ENCODE peak calls at places on chromosomes 1 and 21, in four cellular contexts. One of them, this sample, is unnamed.

GRCh38 chr1:98104285-98104684 is 183.5 kb upstream of the DPYD start:
- DNase-seq in OCI-LY7: no peak
- DNase-seq in MCF 10A: peak
- DNase-seq in iPS DF 19.7: no peak
- DNase-seq in this sample: no peak

GRCh38 chr21:45284456-45284741 is 3.3 kb downstream of the POFUT2 start:
- DNase-seq in OCI-LY7: no peak
- DNase-seq in MCF 10A: no peak
- DNase-seq in iPS DF 19.7: no peak
- DNase-seq in this sample: no peak

GRCh38 chr1:168386492-168386891 is 105.8 kb downstream of the TBX19 start:
- DNase-seq in OCI-LY7: no peak
- DNase-seq in MCF 10A: no peak
- DNase-seq in iPS DF 19.7: no peak
- DNase-seq in this sample: no peak

GRCh38 chr1:110070282-110070967 is at the start of gene ALX3:
- DNase-seq in OCI-LY7: no peak
- DNase-seq in MCF 10A: no peak
- DNase-seq in iPS DF 19.7: no peak
- DNase-seq in this sample: no peak

GRCh38 chr1:209927466-209927865 is 10.6 kb upstream of the SYT14 start:
- DNase-seq in OCI-LY7: no peak
- DNase-seq in MCF 10A: no peak
- DNase-seq in iPS DF 19.7: no peak
- DNase-seq in this sample: no peak

GRCh38 chr1:162631546-162632233 is 574 bp upstream of the DDR2 start:
- DNase-seq in OCI-LY7: no peak
- DNase-seq in MCF 10A: no peak
- DNase-seq in iPS DF 19.7: no peak
- DNase-seq in this sample: no peak

GRCh38 chr1:2468041-2468472 is 8.0 kb upstream of the PLCH2 start:
- DNase-seq in OCI-LY7: peak
- DNase-seq in MCF 10A: peak
- DNase-seq in iPS DF 19.7: no peak
- DNase-seq in this sample: no peak

GRCh38 chr1:208593306-208594006 is 349.3 kb upstream of the PLXNA2 start:
- DNase-seq in OCI-LY7: no peak
- DNase-seq in MCF 10A: no peak
- DNase-seq in iPS DF 19.7: no peak
- DNase-seq in this sample: no peak

GRCh38 chr1:119209943-119210342 is 69.5 kb upstream of the WARS2 start:
- DNase-seq in OCI-LY7: no peak
- DNase-seq in MCF 10A: no peak
- DNase-seq in iPS DF 19.7: no peak
- DNase-seq in this sample: no peak

GRCh38 chr1:19582318-19582717 is 61.8 kb upstream of the NBL1 start:
- DNase-seq in OCI-LY7: peak
- DNase-seq in MCF 10A: peak
- DNase-seq in iPS DF 19.7: peak
- DNase-seq in this sample: no peak

GRCh38 chr1:187568067-187568466 is 739.3 kb downstream of the PLA2G4A start:
- DNase-seq in OCI-LY7: no peak
- DNase-seq in MCF 10A: no peak
- DNase-seq in iPS DF 19.7: no peak
- DNase-seq in this sample: no peak

GRCh38 chr1:201184734-201185453 is 5.7 kb upstream of the IGFN1 start:
- DNase-seq in OCI-LY7: peak
- DNase-seq in MCF 10A: peak
- DNase-seq in iPS DF 19.7: peak
- DNase-seq in this sample: peak

GRCh38 chr1:220521755-220522154 is 6.2 kb upstream of the MARK1 start:
- DNase-seq in OCI-LY7: no peak
- DNase-seq in MCF 10A: no peak
- DNase-seq in iPS DF 19.7: no peak
- DNase-seq in this sample: no peak

GRCh38 chr1:53552981-53553733 is 94.0 kb downstream of the DMRTB1 start:
- DNase-seq in OCI-LY7: no peak
- DNase-seq in MCF 10A: no peak
- DNase-seq in iPS DF 19.7: no peak
- DNase-seq in this sample: no peak

GRCh38 chr1:89587728-89588127 is 45.2 kb upstream of the LRRC8C start:
- DNase-seq in OCI-LY7: no peak
- DNase-seq in MCF 10A: no peak
- DNase-seq in iPS DF 19.7: no peak
- DNase-seq in this sample: no peak

GRCh38 chr1:1461721-1462317 is 9.7 kb upstream of the ATAD3B start:
- DNase-seq in OCI-LY7: no peak
- DNase-seq in MCF 10A: no peak
- DNase-seq in iPS DF 19.7: no peak
- DNase-seq in this sample: no peak